ENCODE peak calls at places on chromosomes 11 and 22, in four cellular contexts. One of them, this sample, is unnamed.

GRCh38 chr11:79925570-79925969 is 484.7 kb upstream of the TENM4 start:
- DNase-seq in pancreas: no peak
- DNase-seq in heart right ventricle: no peak
- DNase-seq in mammary epithelial cell: no peak
- DNase-seq in this sample: no peak

GRCh38 chr11:32213223-32213622 is 122.3 kb downstream of the RCN1 start:
- DNase-seq in heart right ventricle: no peak
- DNase-seq in mammary epithelial cell: peak; percentile 37
- DNase-seq in pancreas: no peak
- DNase-seq in this sample: no peak

GRCh38 chr11:113179181-113179701 is 135.1 kb upstream of the TTC12 start:
- DNase-seq in pancreas: no peak
- DNase-seq in mammary epithelial cell: no peak
- DNase-seq in heart right ventricle: no peak
- DNase-seq in this sample: no peak

GRCh38 chr22:36763576-36763975 is 12.3 kb downstream of the IFT27 start:
- DNase-seq in mammary epithelial cell: peak; percentile 60
- DNase-seq in pancreas: no peak
- DNase-seq in heart right ventricle: no peak
- DNase-seq in this sample: no peak

GRCh38 chr11:72821221-72821919 is 7.2 kb downstream of the ATG16L2 start:
- DNase-seq in pancreas: no peak
- DNase-seq in mammary epithelial cell: no peak
- DNase-seq in heart right ventricle: no peak
- DNase-seq in this sample: no peak

GRCh38 chr11:116724813-116725212 is 48.0 kb downstream of the BUD13 start:
- DNase-seq in mammary epithelial cell: no peak
- DNase-seq in pancreas: no peak
- DNase-seq in heart right ventricle: no peak
- DNase-seq in this sample: no peak

GRCh38 chr22:31715157-31715778 is 34.7 kb downstream of the PRR14L start:
- DNase-seq in pancreas: no peak
- DNase-seq in heart right ventricle: no peak
- DNase-seq in mammary epithelial cell: no peak
- DNase-seq in this sample: no peak

GRCh38 chr22:41237707-41238569 is 2.8 kb downstream of the CHADL start:
- DNase-seq in mammary epithelial cell: peak; percentile 67
- DNase-seq in heart right ventricle: peak; percentile 64
- DNase-seq in pancreas: peak; percentile 79
- DNase-seq in this sample: no peak

GRCh38 chr11:63931045-63931444 is 7.8 kb upstream of the NAA40 start:
- DNase-seq in heart right ventricle: no peak
- DNase-seq in mammary epithelial cell: no peak
- DNase-seq in pancreas: no peak
- DNase-seq in this sample: no peak

GRCh38 chr11:119193626-119194025 is 8.4 kb downstream of the NHERF4 start:
- DNase-seq in pancreas: no peak
- DNase-seq in mammary epithelial cell: no peak
- DNase-seq in heart right ventricle: no peak
- DNase-seq in this sample: no peak

GRCh38 chr11:82225930-82226329 is 507.7 kb downstream of the FAM181B start:
- DNase-seq in mammary epithelial cell: no peak
- DNase-seq in pancreas: no peak
- DNase-seq in heart right ventricle: no peak
- DNase-seq in this sample: no peak

GRCh38 chr11:82234256-82234655 is 499.4 kb downstream of the FAM181B start:
- DNase-seq in pancreas: no peak
- DNase-seq in mammary epithelial cell: no peak
- DNase-seq in heart right ventricle: no peak
- DNase-seq in this sample: no peak

GRCh38 chr11:82233211-82233610 is 500.5 kb downstream of the FAM181B start:
- DNase-seq in heart right ventricle: no peak
- DNase-seq in pancreas: no peak
- DNase-seq in mammary epithelial cell: no peak
- DNase-seq in this sample: no peak

GRCh38 chr11:82225502-82225901 is 508.2 kb downstream of the FAM181B start:
- DNase-seq in pancreas: no peak
- DNase-seq in mammary epithelial cell: no peak
- DNase-seq in heart right ventricle: no peak
- DNase-seq in this sample: no peak

GRCh38 chr11:82229346-82229745 is 504.3 kb downstream of the FAM181B start:
- DNase-seq in pancreas: no peak
- DNase-seq in heart right ventricle: no peak
- DNase-seq in mammary epithelial cell: peak; percentile 2
- DNase-seq in this sample: no peak
- TF ChIP-seq CTCF in pancreas: no peak
- TF ChIP-seq CTCF in heart right ventricle: no peak
- TF ChIP-seq CTCF in mammary epithelial cell: peak; percentile 56
- TF ChIP-seq CTCF in this sample: no peak

GRCh38 chr22:39571538-39571937 is 985 bp downstream of the CACNA1I start:
- DNase-seq in pancreas: no peak
- DNase-seq in heart right ventricle: no peak
- DNase-seq in mammary epithelial cell: no peak
- DNase-seq in this sample: no peak

GRCh38 chr22:39568278-39568981 is 2.1 kb upstream of the CACNA1I start:
- DNase-seq in heart right ventricle: no peak
- DNase-seq in pancreas: no peak
- DNase-seq in mammary epithelial cell: no peak
- DNase-seq in this sample: no peak

GRCh38 chr22:39569066-39569465 is 1.5 kb upstream of the CACNA1I start:
- DNase-seq in heart right ventricle: no peak
- DNase-seq in pancreas: no peak
- DNase-seq in mammary epithelial cell: no peak
- DNase-seq in this sample: no peak

GRCh38 chr22:39570226-39570625 is 327 bp upstream of the CACNA1I start:
- DNase-seq in mammary epithelial cell: no peak
- DNase-seq in pancreas: no peak
- DNase-seq in heart right ventricle: no peak
- DNase-seq in this sample: no peak

GRCh38 chr22:39570665-39571064 is at the start of gene CACNA1I:
- DNase-seq in mammary epithelial cell: no peak
- DNase-seq in pancreas: no peak
- DNase-seq in heart right ventricle: no peak
- DNase-seq in this sample: no peak
- H3K27me3 ChIP-seq in mammary epithelial cell: no peaks in the 10 kb centered on the region
- H3K27me3 ChIP-seq in pancreas: no peaks in the 10 kb centered on the region
- H3K27me3 ChIP-seq in heart right ventricle: peaks cover 8% of the 10 kb centered on the region
- H3K27me3 ChIP-seq in this sample: no peaks in the 10 kb centered on the region

GRCh38 chr11:95091663-95092062 is 2.0 kb downstream of the ENDOD1 start:
- DNase-seq in pancreas: no peak
- DNase-seq in mammary epithelial cell: no peak
- DNase-seq in heart right ventricle: no peak
- DNase-seq in this sample: no peak

GRCh38 chr11:95092549-95093324 is 3.1 kb downstream of the ENDOD1 start:
- DNase-seq in pancreas: no peak
- DNase-seq in heart right ventricle: no peak
- DNase-seq in mammary epithelial cell: peak; percentile 73
- DNase-seq in this sample: no peak

GRCh38 chr11:95087171-95087570 is 2.5 kb upstream of the ENDOD1 start:
- DNase-seq in mammary epithelial cell: no peak
- DNase-seq in pancreas: no peak
- DNase-seq in heart right ventricle: no peak
- DNase-seq in this sample: no peak

GRCh38 chr11:95088946-95089619 is 563 bp upstream of the ENDOD1 start:
- DNase-seq in heart right ventricle: no peak
- DNase-seq in pancreas: no peak
- DNase-seq in mammary epithelial cell: no peak
- DNase-seq in this sample: no peak

DNA sequence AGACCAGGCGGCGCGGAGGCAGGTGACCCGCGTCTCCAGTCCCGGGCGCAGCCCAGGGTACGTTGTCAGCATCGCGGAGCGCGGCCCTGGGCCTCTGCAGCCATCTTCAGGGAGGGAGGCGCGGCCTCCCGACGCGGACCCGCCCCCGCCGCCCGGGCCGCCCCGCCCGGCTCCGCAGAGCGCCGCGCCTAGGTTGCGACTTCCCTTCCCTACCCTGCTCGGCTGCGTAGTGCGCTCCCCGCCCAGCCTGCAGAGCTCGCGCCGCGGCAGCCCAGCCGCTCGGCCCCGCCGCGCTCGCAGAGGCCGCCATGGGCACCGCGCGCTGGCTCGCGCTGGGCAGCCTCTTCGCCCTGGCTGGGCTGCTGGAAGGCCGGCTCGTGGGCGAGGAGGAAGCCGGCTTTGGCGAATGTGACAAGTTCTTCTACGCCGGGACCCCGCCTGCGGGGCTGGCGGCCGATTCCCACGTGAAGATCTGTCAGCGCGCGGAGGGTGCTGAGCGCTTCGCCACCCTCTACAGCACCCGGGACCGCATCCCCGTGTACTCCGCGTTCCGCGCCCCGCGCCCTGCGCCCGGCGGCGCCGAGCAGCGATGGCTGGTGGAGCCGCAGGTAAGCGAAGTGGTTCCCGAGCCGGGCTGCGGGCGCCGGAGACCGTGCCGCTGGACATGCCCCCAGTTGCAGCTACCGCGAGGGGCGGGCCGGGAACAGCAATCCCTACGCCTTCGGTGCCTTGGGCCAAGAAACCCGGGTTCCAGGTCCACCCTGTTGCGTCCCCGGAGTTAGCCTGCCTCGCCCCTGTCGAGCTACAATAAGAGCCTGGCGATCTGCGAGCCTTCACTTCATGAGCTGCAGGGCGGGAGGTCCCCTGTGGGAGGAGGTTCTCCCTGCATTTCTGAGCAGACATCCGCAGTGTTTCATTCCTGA is at the start of gene ENDOD1:
- DNase-seq in mammary epithelial cell: peak; percentile 83
- DNase-seq in heart right ventricle: peak; percentile 80
- DNase-seq in pancreas: peak; percentile 80
- DNase-seq in this sample: no peak
- TF ChIP-seq CTCF in mammary epithelial cell: peak; percentile 8
- TF ChIP-seq CTCF in heart right ventricle: no peak
- TF ChIP-seq CTCF in pancreas: no peak
- TF ChIP-seq CTCF in this sample: peak; percentile 24

GRCh38 chr22:42462016-42462415 is 29.8 kb upstream of the NFAM1 start:
- DNase-seq in pancreas: no peak
- DNase-seq in heart right ventricle: no peak
- DNase-seq in mammary epithelial cell: no peak
- DNase-seq in this sample: no peak
- H3K27me3 ChIP-seq in pancreas: no peaks in the 10 kb centered on the region
- H3K27me3 ChIP-seq in heart right ventricle: peaks cover 56% of the 10 kb centered on the region
- H3K27me3 ChIP-seq in mammary epithelial cell: no peaks in the 10 kb centered on the region
- H3K27me3 ChIP-seq in this sample: peaks cover 18% of the 10 kb centered on the region

GRCh38 chr22:33920927-33921575 is 775 bp upstream of the LARGE1 start:
- DNase-seq in heart right ventricle: peak; percentile 99
- DNase-seq in pancreas: peak; percentile 98
- DNase-seq in mammary epithelial cell: peak; percentile 96
- DNase-seq in this sample: peak; percentile 79

GRCh38 chr22:33919591-33920501 is at the start of gene LARGE1:
- DNase-seq in heart right ventricle: peak; percentile 31
- DNase-seq in mammary epithelial cell: peak; percentile 55
- DNase-seq in pancreas: peak; percentile 49
- DNase-seq in this sample: no peak

GRCh38 chr22:33914699-33915098 is 5.6 kb downstream of the LARGE1 start:
- DNase-seq in mammary epithelial cell: no peak
- DNase-seq in heart right ventricle: no peak
- DNase-seq in pancreas: no peak
- DNase-seq in this sample: no peak

GRCh38 chr22:33918676-33919590 is 1.3 kb downstream of the LARGE1 start:
- DNase-seq in heart right ventricle: no peak
- DNase-seq in mammary epithelial cell: no peak
- DNase-seq in pancreas: no peak
- DNase-seq in this sample: no peak

DNA sequence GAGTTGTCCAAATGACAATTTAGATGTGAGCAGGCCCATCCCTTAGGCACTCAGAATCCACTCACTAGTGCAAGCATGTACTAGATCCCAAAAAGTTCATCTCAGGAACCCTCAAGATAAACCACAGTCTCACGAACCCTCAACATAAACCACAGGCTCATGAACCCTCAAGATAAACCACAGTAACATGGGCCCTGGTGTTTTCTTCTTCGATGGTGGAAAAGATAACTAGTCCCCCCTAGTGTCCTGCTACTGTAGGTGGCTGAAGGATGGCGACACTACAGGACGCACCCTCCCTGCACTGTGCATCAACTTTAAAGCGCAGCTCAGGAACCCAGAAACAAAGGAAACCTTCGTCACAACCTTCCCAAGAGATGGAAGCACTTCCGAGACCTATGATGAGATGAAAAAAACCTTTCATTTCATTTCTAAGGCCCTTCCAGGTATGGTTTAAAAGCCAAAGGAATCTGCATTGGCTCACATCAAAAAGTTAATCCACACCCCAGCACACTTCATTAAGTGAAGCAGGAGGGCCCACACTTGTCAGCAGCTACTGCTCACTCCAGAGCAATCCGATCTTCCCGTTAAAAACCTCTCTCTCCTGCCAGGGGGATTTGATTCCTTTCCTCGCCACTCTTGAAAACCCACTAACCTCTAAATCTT is 2.4 kb downstream of the LARGE1 start:
- DNase-seq in heart right ventricle: no peak
- DNase-seq in pancreas: no peak
- DNase-seq in mammary epithelial cell: no peak
- DNase-seq in this sample: no peak
- TF ChIP-seq CTCF in heart right ventricle: no peak
- TF ChIP-seq CTCF in pancreas: no peak
- TF ChIP-seq CTCF in mammary epithelial cell: peak; percentile 7
- TF ChIP-seq CTCF in this sample: peak; percentile 15

DNA sequence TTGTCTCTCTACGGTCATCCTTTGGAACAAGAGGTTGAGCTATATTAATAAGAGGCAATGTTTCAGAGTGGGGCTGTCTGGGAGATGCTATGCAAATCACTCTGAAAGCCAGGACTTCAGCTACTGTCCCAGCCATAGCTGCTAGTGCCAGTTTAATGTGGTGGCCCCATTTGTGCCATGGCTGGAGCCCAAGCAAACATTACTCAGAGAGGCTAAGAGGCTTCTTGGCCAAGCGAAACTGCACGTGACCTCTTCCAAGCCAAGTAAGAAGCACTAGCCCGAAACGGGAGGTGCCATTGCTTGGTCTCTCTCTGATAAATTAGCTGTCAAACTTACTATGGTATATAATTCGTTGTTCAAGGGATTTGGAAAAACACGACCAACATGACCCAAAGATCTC is 50.4 kb upstream of the TBCEL start:
- DNase-seq in mammary epithelial cell: no peak
- DNase-seq in heart right ventricle: no peak
- DNase-seq in pancreas: no peak
- DNase-seq in this sample: no peak
- H3K27me3 ChIP-seq in mammary epithelial cell: peaks cover 2% of the 10 kb centered on the region
- H3K27me3 ChIP-seq in heart right ventricle: peaks cover 53% of the 10 kb centered on the region
- H3K27me3 ChIP-seq in pancreas: no peaks in the 10 kb centered on the region
- H3K27me3 ChIP-seq in this sample: no peaks in the 10 kb centered on the region

DNA sequence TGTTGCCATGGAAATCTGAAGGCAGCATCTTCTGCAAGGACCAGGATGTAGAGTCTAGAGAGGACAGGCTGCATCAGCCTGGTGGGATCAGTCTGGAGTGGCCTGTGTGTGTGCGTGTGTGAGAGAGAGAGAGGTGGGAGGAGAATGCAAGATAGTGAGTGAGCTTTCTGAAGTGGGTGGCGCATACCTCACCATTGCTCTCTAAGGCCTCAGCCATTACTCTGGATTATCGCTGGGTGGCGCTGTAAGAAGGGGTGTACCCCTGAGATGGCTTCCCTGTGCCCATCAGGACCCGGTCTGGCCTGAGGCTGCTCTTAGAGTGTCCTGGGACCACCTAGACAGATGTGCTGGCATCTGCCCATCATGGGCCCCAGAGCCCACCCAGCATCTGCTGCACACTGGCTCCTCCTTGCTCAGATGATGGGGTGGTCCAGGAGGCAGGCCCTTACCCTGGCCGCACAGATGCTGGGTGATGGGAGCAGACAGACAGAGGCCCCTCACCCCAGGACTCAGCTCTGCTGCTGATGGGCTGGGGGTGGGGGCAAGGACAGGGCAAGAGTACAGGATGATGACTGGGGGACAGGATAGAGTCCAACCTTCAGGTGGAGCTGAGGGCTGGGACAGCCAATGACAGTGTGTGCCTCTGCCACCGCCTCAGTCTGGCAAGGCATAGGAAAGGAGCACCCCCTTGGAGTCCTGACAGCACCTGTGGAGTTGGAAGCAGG is 25.7 kb upstream of the TUB start:
- DNase-seq in pancreas: no peak
- DNase-seq in heart right ventricle: no peak
- DNase-seq in mammary epithelial cell: no peak
- DNase-seq in this sample: no peak
- TF ChIP-seq CTCF in pancreas: no peak
- TF ChIP-seq CTCF in heart right ventricle: no peak
- TF ChIP-seq CTCF in mammary epithelial cell: no peak
- TF ChIP-seq CTCF in this sample: peak; percentile 5

This sample was measured in BJ.